ENCODE peak calls at places on chromosomes 4 and X, in four cellular contexts. R, D, A and M are unnamed samples.

GRCh38 chrX:67619253-67619652 is 75.4 kb downstream of the AR start:
- DNase-seq in R (peak; percentile 33), D (no peak), A (no peak), M (no peak)

GRCh38 chrX:125998432-125998831 is 167.7 kb downstream of the DCAF12L2 start:
- DNase-seq in A (no peak), D (no peak), R (no peak), M (no peak)

GRCh38 chrX:94901849-94902248 is 1227.8 kb downstream of the FAM133A start:
- DNase-seq in A (no peak), R (no peak), D (no peak), M (no peak)

GRCh38 chr4:87465739-87466366 is 43.5 kb downstream of the NUDT9 start:
- DNase-seq in R (peak; percentile 69), D (no peak), A (no peak), M (no peak)

GRCh38 chr4:5888222-5888701 is 4.6 kb downstream of the CRMP1 start:
- DNase-seq in D (no peak), A (no peak), R (no peak), M (no peak)

GRCh38 chrX:70183091-70183490 is 5.8 kb downstream of the DGAT2L6 start:
- DNase-seq in D (no peak), A (no peak), R (no peak), M (no peak)

GRCh38 chr4:182250446-182250845 is 7.2 kb downstream of the TENM3 start:
- DNase-seq in A (no peak), D (no peak), R (no peak), M (no peak)

GRCh38 chrX:46770006-46770816 is 11.3 kb upstream of the SLC9A7 start:
- DNase-seq in A (no peak), R (peak; percentile 62), D (peak; percentile 24), M (no peak)

GRCh38 chr4:119532319-119532718 is 96.3 kb downstream of the PDE5A start:
- DNase-seq in D (no peak), R (no peak), A (no peak), M (no peak)

GRCh38 chr4:1503583-1504471 is 97.6 kb upstream of the NKX1-1 start:
- DNase-seq in D (peak; percentile 10), A (no peak), R (no peak), M (peak; percentile 54)

GRCh38 chr4:8506373-8507250 is 66.0 kb downstream of the TRMT44 start:
- DNase-seq in R (peak; percentile 74), A (no peak), D (no peak), M (peak; percentile 69)

GRCh38 chr4:5200546-5200945 is 149.3 kb downstream of the STK32B start:
- DNase-seq in D (no peak), A (no peak), R (peak; percentile 57), M (no peak)

GRCh38 chrX:70476166-70476933 is 31.7 kb downstream of the DLG3 start:
- DNase-seq in A (no peak), D (no peak), R (no peak), M (no peak)

GRCh38 chr4:81635747-81636146 is 164.0 kb upstream of the RASGEF1B start:
- DNase-seq in A (no peak), D (peak; percentile 56), R (no peak), M (peak; percentile 26)

GRCh38 chrX:39907964-39908616 is 189.7 kb downstream of the BCOR start:
- DNase-seq in A (no peak), D (peak; percentile 82), R (peak; percentile 95), M (no peak)

GRCh38 chrX:15816886-15817285 is 26.6 kb downstream of the ZRSR2 start:
- DNase-seq in R (no peak), D (no peak), A (no peak), M (no peak)

GRCh38 chr4:6334203-6334887 is 64.7 kb downstream of the WFS1 start:
- DNase-seq in R (no peak), D (no peak), A (no peak), M (no peak)

GRCh38 chr4:154491731-154492249 is at the start of gene DCHS2:
- DNase-seq in R (no peak), D (no peak), A (no peak), M (no peak)

GRCh38 chr4:14994242-14994641 is 8.0 kb upstream of the CPEB2 start:
- DNase-seq in R (peak; percentile 31), A (no peak), D (no peak), M (no peak)

DNA sequence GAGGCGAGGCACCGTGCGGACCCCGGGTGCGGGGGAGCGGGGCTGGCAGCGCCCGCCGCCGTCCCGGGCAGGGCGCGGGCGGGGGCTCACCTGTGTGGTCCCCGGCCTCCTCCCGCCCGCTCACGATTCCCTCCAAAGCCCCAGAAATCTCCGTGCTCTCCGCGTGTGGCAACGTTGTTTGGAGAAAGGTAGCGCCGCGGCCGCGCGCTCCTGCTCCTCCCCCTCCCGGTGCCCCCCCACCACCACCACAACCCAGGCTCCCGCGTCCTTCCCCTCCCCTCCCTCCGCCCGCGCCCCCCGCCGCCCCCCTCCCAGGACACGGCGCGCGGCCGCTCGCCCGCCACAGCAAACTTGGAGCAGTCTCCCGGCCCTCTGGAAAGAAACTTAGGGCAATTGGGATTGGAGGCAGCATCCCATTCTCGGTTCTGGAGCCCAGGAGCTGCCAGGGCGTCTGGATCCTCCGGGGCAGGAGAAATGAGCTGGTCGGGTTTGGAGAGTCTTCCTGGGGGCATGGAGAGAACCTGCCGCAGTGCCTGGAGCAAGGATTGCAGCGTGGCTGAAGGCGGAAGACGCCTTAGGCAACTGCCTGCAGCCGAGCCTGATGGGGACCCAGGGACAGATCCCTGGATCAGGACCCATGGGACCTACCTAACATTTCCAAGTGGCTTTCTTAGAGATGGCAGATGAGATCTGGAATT is 854 bp downstream of the KLF3 start:
- DNase-seq in A (peak; percentile 37), D (peak; percentile 62), R (peak; percentile 56), M (peak; percentile 74)
- H3K4me1 ChIP-seq in A (peaks cover 52% of the 10 kb centered on the region), D (peaks cover 42% of the 10 kb centered on the region), R (peaks cover 9% of the 10 kb centered on the region), M (peaks cover 26% of the 10 kb centered on the region)

GRCh38 chr4:29559281-29559680 is 1160.9 kb upstream of the PCDH7 start:
- DNase-seq in D (no peak), R (no peak), A (no peak), M (no peak)

GRCh38 chr4:29551813-29552212 is 1168.4 kb upstream of the PCDH7 start:
- DNase-seq in D (no peak), R (no peak), A (no peak), M (no peak)

GRCh38 chr4:29558789-29559188 is 1161.4 kb upstream of the PCDH7 start:
- DNase-seq in D (no peak), R (no peak), A (no peak), M (no peak)

GRCh38 chr4:29549308-29549707 is 1170.9 kb upstream of the PCDH7 start:
- DNase-seq in A (no peak), R (peak; percentile 47), D (no peak), M (no peak)

DNA sequence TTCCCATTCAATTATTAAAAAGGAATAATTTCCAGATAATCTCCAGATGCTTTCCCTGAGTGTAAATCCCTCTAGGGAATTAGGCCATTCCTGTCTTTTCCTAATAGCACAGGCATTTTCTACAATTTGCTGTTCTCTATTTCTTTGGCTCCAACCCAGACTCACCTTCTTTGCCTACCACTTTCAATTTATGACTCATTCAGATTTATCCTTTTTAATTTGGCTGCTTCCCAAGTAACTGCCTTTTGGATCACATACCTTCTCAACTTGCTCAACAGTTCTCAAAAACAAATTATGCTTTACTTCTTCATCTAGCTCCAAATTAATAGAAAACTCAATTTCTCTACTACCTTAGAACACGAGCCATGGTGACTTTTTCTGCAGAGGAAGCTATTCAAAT is 1166.3 kb upstream of the PCDH7 start:
- DNase-seq in R (no peak), A (no peak), D (no peak), M (no peak)
- H3K9me3 ChIP-seq in R (no peaks in the 10 kb centered on the region), A (no peaks in the 10 kb centered on the region), D (no peaks in the 10 kb centered on the region), M (no peaks in the 10 kb centered on the region)

DNA sequence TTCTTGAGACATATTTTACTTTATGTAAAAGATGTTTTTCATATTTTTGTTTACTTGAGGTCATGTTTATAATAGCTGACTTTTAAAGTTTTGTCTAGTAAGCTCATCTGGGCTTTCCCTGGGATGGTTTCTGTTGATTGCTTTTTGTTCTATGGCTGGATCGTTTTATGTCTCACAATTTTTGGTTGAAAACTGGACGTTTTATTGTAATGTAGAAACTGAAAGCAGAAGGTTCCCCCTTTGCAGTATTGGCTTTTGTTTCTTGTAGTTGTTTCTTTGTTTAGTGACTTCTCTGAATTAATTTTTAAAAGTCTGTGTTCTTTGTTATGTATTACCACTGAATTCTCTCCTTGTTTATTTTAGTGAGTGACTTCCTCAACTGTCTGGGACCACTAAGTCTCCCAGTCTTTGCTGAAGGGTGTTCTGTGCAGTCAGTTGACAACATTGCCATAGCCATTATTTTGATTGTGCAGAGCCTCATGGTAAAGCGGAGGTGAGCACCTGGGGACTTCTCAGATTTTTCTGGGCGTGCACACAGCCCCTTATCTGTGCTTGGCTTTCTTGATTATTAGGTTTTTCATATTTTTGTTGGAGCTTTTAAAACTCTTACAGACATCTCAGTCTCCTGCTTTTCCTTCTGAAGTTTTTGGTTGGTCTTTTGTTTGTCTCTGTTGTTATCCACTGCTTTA is 31.0 kb downstream of the KDM6A start:
- DNase-seq in A (no peak), R (no peak), D (no peak), M (no peak)
- H3K4me1 ChIP-seq in A (peaks cover 34% of the 10 kb centered on the region), R (peaks cover 4% of the 10 kb centered on the region), D (peaks cover 43% of the 10 kb centered on the region), M (no peaks in the 10 kb centered on the region)

DNA sequence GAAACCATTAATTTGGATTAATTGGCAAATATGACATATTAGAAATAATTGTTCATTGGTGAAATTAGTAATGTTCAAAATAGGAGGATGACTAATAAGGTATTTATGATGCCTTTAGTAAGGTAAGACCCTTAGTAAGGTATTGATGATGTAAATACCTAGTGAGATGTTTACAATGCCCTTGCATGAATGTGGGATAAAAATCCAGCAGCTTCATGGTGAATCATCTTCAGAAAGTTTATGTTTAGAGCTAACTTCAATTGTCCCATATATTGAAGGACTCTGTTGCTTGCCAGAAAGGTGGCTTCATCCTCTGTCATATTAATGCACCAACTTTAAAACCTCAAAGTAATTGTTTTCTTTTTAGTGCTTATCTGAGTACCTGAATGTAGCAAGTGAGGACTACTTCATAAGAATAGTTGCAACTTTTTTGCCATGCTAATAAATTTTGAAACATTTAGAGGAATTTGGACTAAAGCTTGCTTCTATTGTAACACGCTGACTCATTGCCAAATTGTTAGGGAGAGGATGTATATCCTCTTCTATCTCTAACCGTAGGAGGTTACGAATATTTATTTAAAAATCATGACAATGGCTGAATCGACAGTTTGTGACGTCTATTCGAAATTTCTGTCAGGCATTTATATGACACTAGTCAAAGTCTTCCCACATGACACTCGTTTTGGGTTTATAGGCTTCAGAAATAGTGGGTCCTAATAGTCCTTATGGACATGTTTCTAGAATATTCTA is 174.1 kb upstream of the HS3ST1 start:
- DNase-seq in R (peak; percentile 65), A (no peak), D (no peak), M (no peak)
- H3K9me3 ChIP-seq in R (no peaks in the 10 kb centered on the region), A (no peaks in the 10 kb centered on the region), D (no peaks in the 10 kb centered on the region), M (no peaks in the 10 kb centered on the region)

DNA sequence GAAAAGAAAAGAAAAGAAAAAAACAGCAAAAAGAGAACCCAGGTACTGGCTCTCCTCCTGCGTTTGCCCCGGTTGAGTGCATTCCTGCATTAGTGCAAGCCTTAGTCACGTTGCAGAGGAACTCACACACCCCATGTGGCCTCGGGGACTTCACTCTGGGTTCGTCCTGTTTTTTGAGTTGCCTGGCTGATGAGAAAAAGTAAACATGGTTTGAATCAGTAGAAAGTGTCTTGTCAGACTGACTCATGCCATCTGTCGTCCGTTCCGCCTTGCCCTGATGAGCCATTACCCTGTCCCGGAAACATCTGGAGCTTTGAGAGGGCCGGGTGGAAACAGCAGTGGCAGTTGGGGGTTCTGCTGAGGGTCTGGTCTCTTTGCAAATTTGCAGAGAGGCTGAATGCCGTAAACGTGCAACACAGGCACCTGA is 16.3 kb downstream of the CD99 start:
- DNase-seq in R (peak; percentile 95), D (peak; percentile 75), A (no peak), M (peak; percentile 65)
- H3K4me1 ChIP-seq in R (peaks cover 25% of the 10 kb centered on the region), D (peaks cover 37% of the 10 kb centered on the region), A (peaks cover 65% of the 10 kb centered on the region), M (peaks cover 76% of the 10 kb centered on the region)